ENCODE peak calls at places on chromosomes 4 and X, in four cellular contexts. J is astrocyte of the cerebellum, N is AG04450, U is mammary epithelial cell. B is an unnamed sample.

GRCh38 chr4:20444599-20445337 is 193.1 kb downstream of the SLIT2 start:
- DNase-seq in J (no peak), N (no peak), U (no peak), B (no peak)

GRCh38 chrX:32126997-32127396 is 1055.2 kb upstream of the FTHL17 start:
- DNase-seq in J (no peak), N (no peak), U (no peak), B (no peak)

GRCh38 chrX:53494427-53494826 is 60.3 kb upstream of the HSD17B10 start:
- DNase-seq in J (no peak), N (no peak), U (no peak), B (no peak)

GRCh38 chr4:141140271-141141205 is 7.3 kb upstream of the RNF150 start:
- DNase-seq in J (no peak), N (no peak), U (no peak), B (no peak)

GRCh38 chr4:154551872-154552686 is 1.9 kb upstream of the PLRG1 start:
- DNase-seq in J (peak), N (peak), U (peak), B (peak)

GRCh38 chr4:105181259-105181658 is 34.6 kb downstream of the TET2 start:
- DNase-seq in J (no peak), N (no peak), U (no peak), B (no peak)

GRCh38 chr4:185020863-185021761 is 2.8 kb downstream of the HELT start:
- DNase-seq in J (no peak), N (no peak), U (peak), B (no peak)

GRCh38 chr4:185912779-185913178 is 100.8 kb upstream of the SORBS2 start:
- DNase-seq in J (no peak), N (no peak), U (peak), B (no peak)

GRCh38 chr4:41749650-41750049 is 1.1 kb upstream of the PHOX2B start:
- DNase-seq in J (no peak), N (no peak), U (no peak), B (no peak)

DNA sequence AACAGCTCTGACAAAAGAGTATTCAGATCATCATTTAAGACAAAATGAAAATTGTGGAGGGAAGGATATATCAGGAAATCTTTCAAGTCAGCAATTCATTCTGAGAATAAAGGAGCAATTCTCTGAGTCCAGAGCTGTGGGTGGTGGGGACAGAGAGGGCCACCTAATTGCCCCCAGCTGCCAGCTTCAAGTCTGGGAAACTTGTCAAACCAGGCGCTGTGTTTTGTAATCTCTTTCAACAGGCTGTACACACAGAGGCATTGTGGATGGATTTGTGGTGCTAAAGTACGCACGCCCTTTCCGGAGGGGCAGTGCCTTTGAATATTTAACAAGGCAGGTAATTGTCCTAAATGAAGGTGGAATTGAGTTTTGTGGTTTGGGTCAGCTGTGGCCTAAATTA is 591.1 kb upstream of the BOD1L1 start:
- DNase-seq in J (no peak), N (no peak), U (peak), B (no peak)
- TF ChIP-seq CTCF in J (no peak), N (no peak), U (no peak), B (no peak)

GRCh38 chr4:54054501-54054900 is 9.9 kb downstream of the CHIC2 start:
- DNase-seq in J (no peak), N (no peak), U (no peak), B (no peak)

GRCh38 chr4:54055494-54055893 is 8.9 kb downstream of the CHIC2 start:
- DNase-seq in J (no peak), N (no peak), U (no peak), B (no peak)

GRCh38 chr4:54058171-54058570 is 6.2 kb downstream of the CHIC2 start:
- DNase-seq in J (no peak), N (no peak), U (no peak), B (peak)

GRCh38 chr4:54061067-54061466 is 3.3 kb downstream of the CHIC2 start:
- DNase-seq in J (no peak), N (no peak), U (no peak), B (no peak)

GRCh38 chr4:54056360-54056759 is 8.0 kb downstream of the CHIC2 start:
- DNase-seq in J (no peak), N (no peak), U (no peak), B (no peak)
- TF ChIP-seq CTCF in J (no peak), N (no peak), U (no peak), B (no peak)

GRCh38 chr4:3531887-3532713 is at the start of gene LRPAP1:
- DNase-seq in J (peak), N (peak), U (peak), B (peak)
- TF ChIP-seq CTCF in J (no peak), N (no peak), U (no peak), B (no peak)

GRCh38 chrX:72297953-72298730 is 7.6 kb downstream of the CITED1 start:
- DNase-seq in J (no peak), N (no peak), U (peak), B (no peak)
- TF ChIP-seq CTCF in J (peak), N (peak), U (peak), B (peak)

GRCh38 chrX:111442791-111443190 is 30.8 kb upstream of the DCX start:
- DNase-seq in J (no peak), N (no peak), U (no peak), B (no peak)

GRCh38 chrX:111444881-111445280 is 32.9 kb upstream of the DCX start:
- DNase-seq in J (no peak), N (no peak), U (no peak), B (no peak)

GRCh38 chrX:111445485-111445884 is 33.5 kb upstream of the DCX start:
- DNase-seq in J (peak), N (no peak), U (peak), B (peak)

DNA sequence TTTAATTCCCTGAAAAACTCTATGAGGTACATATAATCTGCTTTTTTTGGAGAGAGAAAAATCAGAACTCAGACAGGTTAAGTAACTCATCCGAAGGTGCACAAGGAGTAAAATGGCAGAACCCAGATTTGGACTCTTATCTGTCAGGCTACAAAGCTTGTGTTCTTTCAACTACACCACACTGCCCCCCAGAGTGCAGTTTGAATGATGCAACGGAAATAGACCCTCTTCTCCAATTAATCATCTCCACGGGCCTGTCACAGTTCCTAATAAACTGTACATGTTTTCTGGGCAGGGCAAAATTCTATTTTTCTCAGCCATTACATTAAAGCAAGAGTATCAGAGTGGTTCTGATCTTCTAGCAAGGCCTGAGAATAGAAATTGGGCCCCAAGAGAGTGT is 35.3 kb upstream of the DCX start:
- DNase-seq in J (no peak), N (no peak), U (no peak), B (peak)
- TF ChIP-seq CTCF in J (peak), N (no peak), U (peak), B (peak)

B was measured in GM10248.